ENCODE peak calls at places on chromosome 17, in nine cellular contexts. P, T, G, L, Y, S, C, U and A are unnamed samples.

GRCh38 chr17:50268040-50268439 is 6.2 kb upstream of the TMEM92 start:
- DNase-seq in P (no peak), T (no peak), G (no peak), L (no peak), Y (no peak), S (no peak), C (no peak), U (no peak), A (no peak)

GRCh38 chr17:78990349-78991016 is 10.8 kb upstream of the LGALS3BP start:
- DNase-seq in P (no peak), T (no peak), G (no peak), L (no peak), Y (no peak), S (no peak), C (no peak), U (no peak), A (peak)

GRCh38 chr17:80453126-80453979 is 23.1 kb downstream of the NPTX1 start:
- DNase-seq in P (no peak), T (no peak), G (no peak), L (no peak), Y (no peak), S (no peak), C (no peak), U (no peak), A (no peak)

GRCh38 chr17:48310748-48311213 is 119.2 kb downstream of the SKAP1 start:
- DNase-seq in P (no peak), T (no peak), G (no peak), L (no peak), Y (no peak), S (no peak), C (no peak), U (no peak), A (no peak)

GRCh38 chr17:74745548-74746177 is 2.8 kb upstream of the NHERF1 start:
- DNase-seq in P (no peak), T (no peak), G (no peak), L (no peak), Y (no peak), S (no peak), C (no peak), U (peak), A (no peak)

GRCh38 chr17:2058521-2059124 is 3.7 kb downstream of the HIC1 start:
- DNase-seq in P (peak), T (peak), G (peak), L (no peak), Y (no peak), S (no peak), C (no peak), U (peak), A (peak)

GRCh38 chr17:46995841-46996571 is 17.0 kb upstream of the RPRML start:
- DNase-seq in P (no peak), T (peak), G (no peak), L (no peak), Y (no peak), S (no peak), C (no peak), U (no peak), A (no peak)

GRCh38 chr17:29590261-29590978 is 972 bp upstream of the GIT1 start:
- DNase-seq in P (peak), T (peak), G (peak), L (no peak), Y (no peak), S (peak), C (no peak), U (no peak), A (peak)

GRCh38 chr17:83019376-83019775 is 60.0 kb upstream of the METRNL start:
- DNase-seq in P (no peak), T (no peak), G (no peak), L (no peak), Y (no peak), S (no peak), C (no peak), U (no peak), A (no peak)